ENCODE peak calls at places on chromosome 13, in ten cellular contexts. X is esophagus muscularis mucosa; U is uterus; P is sigmoid colon; N is CD8-positive, alpha-beta memory T cell; Y is right lobe of liver; G is psoas muscle; B is neural progenitor cell; V is A549; I is fibroblast of lung. A is an unnamed sample.

GRCh38 chr13:73676550-73677040 is 457.6 kb downstream of the KLF12 start:
- DNase-seq in V (no peak), I (no peak), P (no peak), N (no peak), X (no peak), G (no peak), U (no peak), B (no peak), Y (no peak), A (no peak)

GRCh38 chr13:90896022-90896421 is 451.5 kb upstream of the MIR17HG start:
- DNase-seq in Y (no peak), G (no peak), X (no peak), N (no peak), U (no peak), B (no peak), V (no peak), I (no peak), P (no peak), A (no peak)

GRCh38 chr13:98416408-98416807 is 160.5 kb downstream of the STK24 start:
- DNase-seq in G (no peak), Y (no peak), B (no peak), I (no peak), N (no peak), X (no peak), U (no peak), V (no peak), P (no peak), A (peak)

GRCh38 chr13:33751151-33751550 is 66.8 kb upstream of the RFC3 start:
- DNase-seq in U (no peak), I (peak), G (no peak), V (no peak), B (no peak), Y (no peak), X (no peak), N (no peak), P (no peak), A (no peak)

GRCh38 chr13:75870397-75870801 is 234.3 kb downstream of the LMO7 start:
- DNase-seq in N (peak), X (no peak), P (no peak), I (no peak), G (no peak), B (peak), U (peak), Y (no peak), V (peak), A (no peak)

GRCh38 chr13:23440821-23441608 is 7.5 kb upstream of the SACS start:
- DNase-seq in B (no peak), G (peak), Y (no peak), V (peak), N (no peak), I (no peak), X (no peak), P (no peak), U (no peak), A (no peak)

GRCh38 chr13:32234914-32235313 is 80.2 kb downstream of the ZAR1L start:
- DNase-seq in I (no peak), N (no peak), P (no peak), X (peak), G (no peak), V (no peak), B (no peak), Y (no peak), U (no peak), A (no peak)

GRCh38 chr13:79440958-79441553 is 35.0 kb upstream of the RBM26 start:
- DNase-seq in X (no peak), V (no peak), I (no peak), B (no peak), U (no peak), N (no peak), G (no peak), Y (no peak), P (no peak), A (no peak)

GRCh38 chr13:99468971-99469545 is 32.2 kb upstream of the TM9SF2 start:
- DNase-seq in P (no peak), X (peak), Y (no peak), I (no peak), B (peak), U (no peak), V (no peak), N (no peak), G (no peak), A (no peak)

GRCh38 chr13:76864259-76864658 is 21.9 kb downstream of the KCTD12 start:
- DNase-seq in U (no peak), P (no peak), N (no peak), B (no peak), I (no peak), Y (no peak), V (no peak), X (no peak), G (no peak), A (no peak)

GRCh38 chr13:49497272-49497671 is 1.5 kb downstream of the PHF11 start:
- DNase-seq in B (no peak), V (no peak), X (no peak), Y (no peak), U (no peak), N (no peak), G (no peak), P (no peak), I (no peak), A (no peak)

GRCh38 chr13:107554355-107554905 is 660.9 kb downstream of the LIG4 start:
- DNase-seq in G (no peak), U (no peak), X (no peak), N (no peak), Y (no peak), V (no peak), P (no peak), B (no peak), I (no peak), A (no peak)

GRCh38 chr13:92717857-92718256 is 508.8 kb upstream of the GPC6 start:
- DNase-seq in P (no peak), N (no peak), B (no peak), V (no peak), Y (no peak), I (no peak), G (no peak), U (no peak), X (no peak), A (no peak)

GRCh38 chr13:32537580-32538233 is 888 bp downstream of the N4BP2L2 start:
- DNase-seq in B (no peak), X (no peak), I (peak), G (peak), U (peak), P (no peak), Y (peak), V (peak), N (peak), A (no peak)

GRCh38 chr13:98265669-98266551 is 88.8 kb upstream of the RNF113B start:
- DNase-seq in U (no peak), V (no peak), B (no peak), P (no peak), G (no peak), N (no peak), X (no peak), Y (peak), I (peak), A (no peak)

GRCh38 chr13:37870895-37871550 is 1.5 kb upstream of the TRPC4 start:
- DNase-seq in Y (no peak), V (no peak), N (no peak), I (peak), U (no peak), G (no peak), P (no peak), X (no peak), B (peak), A (no peak)

GRCh38 chr13:48731957-48732569 is 78.3 kb downstream of the CYSLTR2 start:
- DNase-seq in V (peak), I (no peak), G (peak), P (no peak), X (no peak), B (peak), U (no peak), Y (peak), N (peak), A (no peak)

GRCh38 chr13:27920677-27921420 is 1.0 kb downstream of the PDX1 start:
- DNase-seq in Y (no peak), V (peak), B (peak), I (no peak), X (no peak), N (no peak), U (no peak), G (no peak), P (no peak), A (no peak)

GRCh38 chr13:40388617-40389016 is 277.8 kb downstream of the FOXO1 start:
- DNase-seq in G (no peak), N (peak), I (peak), B (no peak), V (no peak), Y (no peak), U (no peak), X (peak), P (peak), A (no peak)
- H3K27ac ChIP-seq in G (no peak), N (peak), I (no peak), B (no peak), V (no peak), Y (no peak), U (no peak), X (no peak), P (no peak), A (no peak)

DNA sequence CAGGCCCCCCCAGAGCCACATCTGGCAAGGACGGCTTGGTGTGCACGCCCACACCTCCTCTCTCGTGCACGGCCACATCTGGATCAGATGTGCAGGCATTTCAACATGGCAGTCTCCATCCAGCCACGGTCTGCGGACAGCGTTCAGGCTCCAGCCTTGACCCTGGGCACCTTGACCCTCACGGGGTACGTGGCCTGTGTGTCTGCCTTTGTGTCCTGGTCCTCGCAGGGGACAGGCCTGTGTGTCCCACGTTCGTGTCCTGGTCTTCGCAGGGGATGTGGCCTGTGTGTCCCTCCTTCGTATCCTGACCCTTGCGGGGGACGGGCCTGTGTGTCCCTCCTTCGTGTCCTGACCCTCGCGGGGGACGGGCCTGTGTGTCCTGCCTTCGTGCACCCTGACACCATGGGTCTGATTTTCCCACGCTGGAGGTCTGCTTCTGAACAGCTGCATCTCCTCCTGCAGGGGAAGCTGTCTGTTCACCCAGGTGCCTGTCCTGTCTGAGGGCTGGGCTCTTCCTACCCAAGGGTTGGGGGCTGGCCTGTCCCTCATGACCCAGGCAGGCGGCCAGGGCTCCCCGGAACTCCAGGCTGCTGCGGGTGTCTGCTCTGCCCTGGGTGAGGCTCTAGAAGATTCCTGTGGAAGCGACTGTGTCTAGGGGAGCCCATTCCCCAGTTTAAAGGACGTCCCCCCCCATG is 25.3 kb downstream of the RASA3 start:
- DNase-seq in B (no peak), U (peak), Y (peak), G (peak), I (no peak), X (no peak), P (peak), N (no peak), V (no peak), A (no peak)
- H3K27ac ChIP-seq in B (no peak), U (no peak), Y (no peak), G (peak), I (peak), X (no peak), P (peak), N (no peak), V (no peak), A (no peak)

DNA sequence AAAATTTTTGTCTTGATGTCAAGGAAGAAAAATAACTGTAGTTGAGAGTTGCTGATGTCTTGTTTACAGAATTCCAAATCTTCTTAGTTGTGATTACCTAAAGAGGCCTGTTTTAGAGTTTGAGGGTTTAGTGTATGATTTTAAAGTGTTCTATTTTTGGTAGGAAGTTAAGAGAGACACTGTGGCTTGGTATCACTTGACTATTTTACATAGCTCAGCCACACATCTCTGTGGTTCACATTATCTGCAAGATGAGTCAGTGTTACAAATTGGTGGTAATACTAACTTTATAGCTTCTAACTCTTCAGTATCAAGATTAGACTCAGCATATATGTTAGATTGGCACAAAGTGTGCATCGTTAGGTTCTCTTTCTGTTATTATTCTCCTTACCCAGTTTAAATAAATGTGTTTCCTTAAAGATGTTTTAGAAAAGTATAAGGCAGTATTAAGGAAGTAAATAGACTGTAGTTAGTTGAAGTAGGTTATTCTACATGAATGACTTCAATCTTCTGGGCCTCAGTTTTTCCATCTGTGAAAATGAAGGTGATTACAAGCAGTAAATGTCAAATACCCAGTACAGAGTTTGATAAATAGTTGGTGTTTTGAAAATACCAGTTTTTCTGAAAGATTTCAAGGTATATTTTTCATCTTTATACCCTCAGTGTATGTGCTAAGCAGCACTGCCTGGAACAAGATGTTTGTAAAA is 33.4 kb downstream of the COG6 start:
- DNase-seq in X (no peak), G (no peak), P (no peak), N (no peak), V (no peak), I (peak), Y (no peak), B (no peak), U (no peak), A (no peak)
- H3K27ac ChIP-seq in X (no peak), G (no peak), P (no peak), N (no peak), V (no peak), I (no peak), Y (no peak), B (no peak), U (no peak), A (no peak)

GRCh38 chr13:44629465-44630183 is 53.5 kb upstream of the TSC22D1 start:
- DNase-seq in P (no peak), B (no peak), I (peak), G (no peak), X (no peak), U (no peak), V (no peak), N (no peak), Y (no peak), A (no peak)
- H3K27ac ChIP-seq in P (peak), B (no peak), I (peak), G (no peak), X (peak), U (no peak), V (no peak), N (no peak), Y (no peak), A (no peak)

GRCh38 chr13:113836917-113837553 is 26.8 kb downstream of the GAS6 start:
- DNase-seq in X (no peak), I (peak), G (peak), V (peak), Y (peak), P (peak), U (peak), B (no peak), N (no peak), A (peak)

GRCh38 chr13:113832631-113833030 is 31.2 kb downstream of the GAS6 start:
- DNase-seq in Y (no peak), U (no peak), I (no peak), G (peak), B (no peak), N (no peak), P (no peak), V (no peak), X (no peak), A (no peak)

GRCh38 chr13:113835461-113836274 is 28.2 kb downstream of the GAS6 start:
- DNase-seq in G (peak), P (no peak), U (no peak), N (no peak), I (peak), Y (peak), B (no peak), X (no peak), V (peak), A (no peak)

GRCh38 chr13:113833111-113833830 is 30.6 kb downstream of the GAS6 start:
- DNase-seq in V (no peak), Y (no peak), B (no peak), G (peak), N (no peak), P (no peak), I (no peak), U (no peak), X (no peak), A (no peak)

DNA sequence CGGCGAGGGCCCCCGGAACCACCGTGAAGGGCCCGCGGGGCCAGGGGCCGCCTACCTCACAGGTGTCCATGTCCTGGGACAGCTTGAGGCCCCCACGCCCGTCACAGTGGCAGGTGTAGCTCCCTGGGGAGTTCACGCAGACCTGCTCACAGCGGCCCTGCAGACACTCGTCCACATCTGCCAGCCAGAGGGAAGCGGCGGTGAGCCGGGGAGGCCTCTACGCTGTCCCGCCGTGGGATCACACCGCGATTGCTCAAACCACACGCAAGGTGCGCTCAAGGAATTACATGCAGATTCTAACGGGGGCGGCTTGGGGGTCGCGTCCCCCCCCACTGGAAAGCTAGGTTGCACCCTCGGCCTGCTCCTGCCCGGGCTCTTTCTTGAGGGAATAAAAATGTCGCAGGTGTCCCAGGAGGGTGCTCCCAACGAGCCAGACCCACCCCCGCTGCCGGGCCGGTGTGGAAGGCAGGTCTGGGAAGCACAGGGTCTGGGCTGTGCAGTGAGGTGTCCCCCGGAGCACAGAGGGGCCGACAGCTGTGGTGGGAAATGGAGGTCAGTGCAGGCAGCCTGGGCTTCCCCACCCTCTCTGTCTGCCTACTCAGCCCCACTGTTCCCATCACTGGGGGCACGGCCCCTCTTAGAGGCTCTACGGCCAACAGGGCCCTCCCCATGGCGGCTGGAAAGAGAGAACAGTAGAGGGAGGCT is 29.2 kb downstream of the GAS6 start:
- DNase-seq in B (no peak), I (no peak), Y (peak), P (no peak), X (no peak), V (no peak), U (no peak), G (peak), N (no peak), A (no peak)
- H3K27ac ChIP-seq in B (no peak), I (no peak), Y (no peak), P (no peak), X (peak), V (peak), U (peak), G (no peak), N (no peak), A (no peak)

GRCh38 chr13:60162096-60162495 is 1.6 kb downstream of the DIAPH3 start:
- DNase-seq in I (peak), P (no peak), V (no peak), X (no peak), N (no peak), Y (no peak), U (no peak), B (no peak), G (no peak), A (no peak)
- H3K27ac ChIP-seq in I (no peak), P (no peak), V (no peak), X (no peak), N (no peak), Y (no peak), U (no peak), B (no peak), G (no peak), A (no peak)

GRCh38 chr13:51822106-51822840 is 18.3 kb upstream of the DHRS12 start:
- DNase-seq in V (no peak), B (no peak), N (peak), X (no peak), G (no peak), I (no peak), Y (no peak), U (no peak), P (peak), A (no peak)
- H3K27ac ChIP-seq in V (no peak), B (no peak), N (no peak), X (no peak), G (no peak), I (no peak), Y (no peak), U (no peak), P (no peak), A (no peak)

GRCh38 chr13:18962168-18962734 is 219.4 kb downstream of the TUBA3C start:
- DNase-seq in N (no peak), G (no peak), P (no peak), X (no peak), I (no peak), Y (no peak), V (no peak), B (no peak), U (no peak), A (no peak)

GRCh38 chr13:18961383-18962117 is 220.1 kb downstream of the TUBA3C start:
- DNase-seq in I (no peak), Y (no peak), G (no peak), P (no peak), V (no peak), B (no peak), X (no peak), N (no peak), U (no peak), A (no peak)

GRCh38 chr13:18959229-18959628 is 222.4 kb downstream of the TUBA3C start:
- DNase-seq in G (no peak), V (no peak), Y (no peak), X (no peak), N (no peak), B (no peak), U (no peak), I (no peak), P (no peak), A (no peak)

GRCh38 chr13:18960637-18961227 is 220.9 kb downstream of the TUBA3C start:
- DNase-seq in N (no peak), G (no peak), P (no peak), B (no peak), I (no peak), X (no peak), V (no peak), Y (no peak), U (no peak), A (no peak)

DNA sequence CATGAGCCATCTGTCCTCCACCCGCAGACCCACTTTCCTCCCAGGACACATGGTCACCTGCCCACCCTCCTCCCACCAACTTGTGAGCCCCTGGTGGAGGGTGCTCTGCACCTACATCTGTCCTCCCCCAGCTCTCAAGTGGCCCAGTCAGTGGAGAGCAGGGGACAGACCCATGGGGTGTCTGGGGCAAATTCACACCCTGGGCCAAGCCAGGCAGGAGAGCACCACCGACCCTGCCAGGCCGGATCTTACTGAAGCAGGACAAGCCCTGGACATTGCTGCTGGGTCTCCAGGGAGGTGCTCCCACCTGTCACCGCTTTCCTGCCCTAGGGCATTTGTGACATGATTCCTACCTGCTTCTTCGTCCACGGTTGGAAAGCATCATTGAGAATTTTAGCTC is 221.6 kb downstream of the TUBA3C start:
- DNase-seq in Y (no peak), B (no peak), X (no peak), I (no peak), P (no peak), U (no peak), V (no peak), G (no peak), N (no peak), A (no peak)
- H3K27ac ChIP-seq in Y (no peak), B (no peak), X (no peak), I (no peak), P (no peak), U (no peak), V (no peak), G (no peak), N (no peak), A (no peak)

A was measured in epithelial cell of prostate.